ENCODE peak calls at places on chromosome 21, in nine cellular contexts. D is breast epithelium, M is PC-3, I is upper lobe of right lung, V is fibroblast of lung, G is aorta, S is right cardiac atrium, K is stomach, X is dorsolateral prefrontal cortex. P is an unnamed sample.

GRCh38 chr21:35232545-35233176 is 183.6 kb upstream of the RUNX1 start:
- DNase-seq in D (no peak), X (no peak), G (no peak), V (peak), M (peak), K (peak), I (no peak), S (no peak), P (peak)

GRCh38 chr21:20424943-20425342 is 573.3 kb upstream of the NCAM2 start:
- DNase-seq in V (no peak), K (no peak), S (no peak), D (no peak), I (no peak), M (no peak), X (no peak), G (no peak), P (no peak)

GRCh38 chr21:27480841-27481261 is 514.0 kb upstream of the ADAMTS5 start:
- DNase-seq in S (no peak), M (peak), X (no peak), G (no peak), I (no peak), K (no peak), V (no peak), D (no peak), P (no peak)

GRCh38 chr21:42775891-42776290 is 103.4 kb downstream of the WDR4 start:
- DNase-seq in V (no peak), G (no peak), K (no peak), X (no peak), S (no peak), D (no peak), I (no peak), M (no peak), P (no peak)

GRCh38 chr21:33871171-33871570 is 44.4 kb downstream of the ATP5PO start:
- DNase-seq in V (peak), X (no peak), G (no peak), S (no peak), I (no peak), D (no peak), M (no peak), K (no peak), P (no peak)

GRCh38 chr21:28587748-28588147 is 404.9 kb downstream of the LTN1 start:
- DNase-seq in X (no peak), K (no peak), I (no peak), G (no peak), D (no peak), M (peak), V (peak), S (no peak), P (no peak)

GRCh38 chr21:18356801-18357200 is 46.8 kb downstream of the TMPRSS15 start:
- DNase-seq in M (no peak), G (no peak), X (no peak), K (no peak), V (no peak), S (no peak), D (no peak), I (no peak), P (no peak)

GRCh38 chr21:22399717-22400520 is 1401.7 kb downstream of the NCAM2 start:
- DNase-seq in M (peak), I (no peak), X (no peak), D (no peak), K (no peak), S (no peak), G (no peak), V (no peak), P (no peak)

GRCh38 chr21:33514234-33514633 is 22.7 kb upstream of the DNAJC28 start:
- DNase-seq in X (no peak), K (no peak), I (no peak), D (no peak), S (no peak), V (peak), M (no peak), G (no peak), P (no peak)

GRCh38 chr21:17446737-17447136 is 66.1 kb upstream of the CXADR start:
- DNase-seq in I (no peak), X (no peak), V (no peak), D (no peak), G (no peak), S (no peak), K (no peak), M (peak), P (no peak)

GRCh38 chr21:32940079-32941014 is 85.4 kb upstream of the OLIG2 start:
- DNase-seq in X (no peak), G (no peak), D (no peak), K (peak), I (no peak), V (peak), S (no peak), M (peak), P (peak)

GRCh38 chr21:32484706-32485380 is 72.3 kb downstream of the EVA1C start:
- DNase-seq in D (no peak), I (peak), S (peak), M (no peak), K (peak), X (peak), V (no peak), G (no peak), P (no peak)

GRCh38 chr21:33762798-33763572 is 120.7 kb downstream of the ITSN1 start:
- DNase-seq in I (no peak), X (no peak), M (peak), G (no peak), K (no peak), V (no peak), S (no peak), D (no peak), P (no peak)

GRCh38 chr21:42781981-42782722 is 97.2 kb downstream of the WDR4 start:
- DNase-seq in M (no peak), D (no peak), V (no peak), X (no peak), K (peak), G (no peak), I (no peak), S (no peak), P (peak)

GRCh38 chr21:27269646-27270045 is 302.8 kb upstream of the ADAMTS5 start:
- DNase-seq in M (peak), G (no peak), I (no peak), K (no peak), V (peak), X (no peak), D (no peak), S (no peak), P (no peak)

GRCh38 chr21:33069994-33070811 is at the start of gene OLIG1:
- DNase-seq in G (no peak), V (no peak), X (peak), S (peak), D (no peak), K (peak), I (peak), M (peak), P (peak)

DNA sequence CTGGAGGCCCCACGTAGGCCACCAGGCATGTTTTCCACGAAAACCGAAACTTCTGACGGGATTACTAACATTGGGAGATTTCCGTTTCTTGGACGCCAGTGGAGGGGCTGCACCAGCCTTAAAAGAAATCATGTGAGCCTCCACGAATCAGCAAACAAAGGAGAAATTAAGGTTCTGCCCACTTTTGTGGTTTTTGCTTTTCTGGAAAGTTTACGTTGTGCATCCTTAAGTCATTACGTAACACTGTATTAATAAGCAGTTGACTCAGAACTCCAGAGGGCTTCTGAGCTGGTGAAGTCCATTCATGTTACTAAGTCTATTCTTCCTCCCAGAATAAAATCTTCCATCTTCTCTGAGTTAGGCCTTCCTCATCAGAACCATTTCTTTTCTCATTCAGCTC is 168.5 kb downstream of the PSMG1 start:
- DNase-seq in D (no peak), G (peak), M (peak), I (no peak), S (no peak), V (peak), K (no peak), X (no peak), P (no peak)
- H3K27ac ChIP-seq in D (no peak), G (no peak), M (peak), I (no peak), S (no peak), V (peak), K (peak), X (no peak), P (no peak)

GRCh38 chr21:45292399-45293213 is 4.9 kb upstream of the POFUT2 start:
- DNase-seq in X (peak), I (peak), V (peak), D (peak), K (peak), S (peak), M (peak), G (peak), P (peak)
- H3K27ac ChIP-seq in X (peak), I (peak), V (peak), D (peak), K (peak), S (peak), M (peak), G (peak), P (peak)

GRCh38 chr21:38811257-38811656 is 5.5 kb downstream of the ETS2 start:
- DNase-seq in I (no peak), S (no peak), V (peak), D (no peak), X (no peak), K (no peak), G (no peak), M (peak), P (no peak)
- H3K27ac ChIP-seq in I (peak), S (peak), V (peak), D (peak), X (peak), K (peak), G (peak), M (peak), P (no peak)

GRCh38 chr21:40056031-40056430 is 188.8 kb downstream of the PCP4 start:
- DNase-seq in K (no peak), M (no peak), X (no peak), G (no peak), D (no peak), I (no peak), S (no peak), V (no peak), P (no peak)

GRCh38 chr21:40051801-40052200 is 184.6 kb downstream of the PCP4 start:
- DNase-seq in V (no peak), K (no peak), G (no peak), S (no peak), D (no peak), I (no peak), M (no peak), X (no peak), P (no peak)

GRCh38 chr21:40052276-40052675 is 185.0 kb downstream of the PCP4 start:
- DNase-seq in G (no peak), V (no peak), I (no peak), M (no peak), X (no peak), S (no peak), D (no peak), K (no peak), P (no peak)

GRCh38 chr21:40054403-40054802 is 187.2 kb downstream of the PCP4 start:
- DNase-seq in G (peak), K (peak), M (peak), X (no peak), V (no peak), D (peak), I (peak), S (peak), P (no peak)

DNA sequence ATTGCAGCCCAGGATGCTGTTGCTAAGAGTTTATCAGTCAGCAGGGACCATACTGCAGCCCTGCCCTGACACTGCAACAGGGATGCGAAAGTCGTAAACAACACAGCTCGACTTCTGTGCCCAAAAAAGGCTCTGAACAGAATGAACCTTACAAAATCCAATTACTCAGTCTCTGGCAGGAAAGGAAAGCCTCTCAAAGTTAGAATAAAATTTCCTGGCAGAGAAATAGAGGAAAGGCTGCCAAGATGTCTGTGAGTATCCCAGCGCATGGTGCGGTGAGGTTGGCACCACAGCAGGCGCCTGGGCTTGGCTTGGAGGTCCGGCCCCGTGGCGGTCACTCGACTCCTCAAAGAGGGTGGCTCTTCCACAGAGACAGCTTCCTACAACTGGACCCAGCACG is 185.8 kb downstream of the PCP4 start:
- DNase-seq in X (peak), V (no peak), D (no peak), M (no peak), I (peak), K (no peak), S (peak), G (peak), P (no peak)
- H3K27ac ChIP-seq in X (peak), V (no peak), D (peak), M (no peak), I (no peak), K (peak), S (no peak), G (peak), P (no peak)